ENCODE peak calls at places on chromosomes 3 and 15, in eight cellular contexts. One of them, this sample, is unnamed.

GRCh38 chr3:185081516-185081915 is 71.3 kb downstream of the C3orf70 start:
- DNase-seq in NCI-H1105 treated with DMSO at 0.1 percent for 48 hours: no peak
- DNase-seq in SK-N-DZ: no peak
- DNase-seq in SK-N-SH: no peak
- DNase-seq in GM04503: no peak
- DNase-seq in H54: no peak
- DNase-seq in endothelial cell: no peak
- DNase-seq in activated T-helper 1 cell treated with anti-CD3 and anti-CD28 coated beads, Interleukin-12 subunit alpha, Interleukin-12 subunit beta, Interleukin-2, Interleukin-4 antibody, amounts not matched to agents 30 ng/mL and 10 ng/mL and 1 ng/mL, durations not matched to agents 14 hours and 24 hours and 36 hours: no peak
- DNase-seq in this sample: peak

GRCh38 chr3:31407665-31408064 is 125.1 kb upstream of the STT3B start:
- DNase-seq in NCI-H1105 treated with DMSO at 0.1 percent for 48 hours: no peak
- DNase-seq in SK-N-DZ: no peak
- DNase-seq in SK-N-SH: no peak
- DNase-seq in GM04503: no peak
- DNase-seq in H54: no peak
- DNase-seq in endothelial cell: no peak
- DNase-seq in activated T-helper 1 cell treated with anti-CD3 and anti-CD28 coated beads, Interleukin-12 subunit alpha, Interleukin-12 subunit beta, Interleukin-2, Interleukin-4 antibody, amounts not matched to agents 30 ng/mL and 10 ng/mL and 1 ng/mL, durations not matched to agents 14 hours and 24 hours and 36 hours: no peak
- DNase-seq in this sample: no peak

GRCh38 chr15:27025411-27026051 is 54.5 kb downstream of the GABRG3 start:
- DNase-seq in NCI-H1105 treated with DMSO at 0.1 percent for 48 hours: no peak
- DNase-seq in SK-N-DZ: no peak
- DNase-seq in SK-N-SH: no peak
- DNase-seq in GM04503: no peak
- DNase-seq in H54: no peak
- DNase-seq in endothelial cell: no peak
- DNase-seq in activated T-helper 1 cell treated with anti-CD3 and anti-CD28 coated beads, Interleukin-12 subunit alpha, Interleukin-12 subunit beta, Interleukin-2, Interleukin-4 antibody, amounts not matched to agents 30 ng/mL and 10 ng/mL and 1 ng/mL, durations not matched to agents 14 hours and 24 hours and 36 hours: no peak
- DNase-seq in this sample: no peak

GRCh38 chr15:71559098-71559497 is 251.3 kb upstream of the NR2E3 start:
- DNase-seq in NCI-H1105 treated with DMSO at 0.1 percent for 48 hours: no peak
- DNase-seq in SK-N-DZ: no peak
- DNase-seq in SK-N-SH: no peak
- DNase-seq in GM04503: peak
- DNase-seq in H54: no peak
- DNase-seq in endothelial cell: no peak
- DNase-seq in activated T-helper 1 cell treated with anti-CD3 and anti-CD28 coated beads, Interleukin-12 subunit alpha, Interleukin-12 subunit beta, Interleukin-2, Interleukin-4 antibody, amounts not matched to agents 30 ng/mL and 10 ng/mL and 1 ng/mL, durations not matched to agents 14 hours and 24 hours and 36 hours: no peak
- DNase-seq in this sample: no peak

GRCh38 chr3:170584585-170585007 is 1.3 kb downstream of the SLC7A14 start:
- DNase-seq in NCI-H1105 treated with DMSO at 0.1 percent for 48 hours: no peak
- DNase-seq in SK-N-DZ: peak
- DNase-seq in SK-N-SH: peak
- DNase-seq in GM04503: no peak
- DNase-seq in H54: peak
- DNase-seq in endothelial cell: peak
- DNase-seq in activated T-helper 1 cell treated with anti-CD3 and anti-CD28 coated beads, Interleukin-12 subunit alpha, Interleukin-12 subunit beta, Interleukin-2, Interleukin-4 antibody, amounts not matched to agents 30 ng/mL and 10 ng/mL and 1 ng/mL, durations not matched to agents 14 hours and 24 hours and 36 hours: peak
- DNase-seq in this sample: peak

GRCh38 chr15:35290301-35290721 is 205.2 kb upstream of the NANOGP8 start:
- DNase-seq in NCI-H1105 treated with DMSO at 0.1 percent for 48 hours: peak
- DNase-seq in SK-N-DZ: peak
- DNase-seq in SK-N-SH: no peak
- DNase-seq in GM04503: no peak
- DNase-seq in H54: no peak
- DNase-seq in endothelial cell: no peak
- DNase-seq in activated T-helper 1 cell treated with anti-CD3 and anti-CD28 coated beads, Interleukin-12 subunit alpha, Interleukin-12 subunit beta, Interleukin-2, Interleukin-4 antibody, amounts not matched to agents 30 ng/mL and 10 ng/mL and 1 ng/mL, durations not matched to agents 14 hours and 24 hours and 36 hours: no peak
- DNase-seq in this sample: no peak

GRCh38 chr3:18199757-18200156 is 225.4 kb downstream of the SATB1 start:
- DNase-seq in NCI-H1105 treated with DMSO at 0.1 percent for 48 hours: no peak
- DNase-seq in SK-N-DZ: no peak
- DNase-seq in SK-N-SH: no peak
- DNase-seq in GM04503: no peak
- DNase-seq in H54: no peak
- DNase-seq in endothelial cell: no peak
- DNase-seq in activated T-helper 1 cell treated with anti-CD3 and anti-CD28 coated beads, Interleukin-12 subunit alpha, Interleukin-12 subunit beta, Interleukin-2, Interleukin-4 antibody, amounts not matched to agents 30 ng/mL and 10 ng/mL and 1 ng/mL, durations not matched to agents 14 hours and 24 hours and 36 hours: no peak
- DNase-seq in this sample: no peak

GRCh38 chr3:36489679-36490420 is 109.5 kb downstream of the STAC start:
- DNase-seq in NCI-H1105 treated with DMSO at 0.1 percent for 48 hours: no peak
- DNase-seq in SK-N-DZ: no peak
- DNase-seq in SK-N-SH: no peak
- DNase-seq in GM04503: no peak
- DNase-seq in H54: no peak
- DNase-seq in endothelial cell: no peak
- DNase-seq in activated T-helper 1 cell treated with anti-CD3 and anti-CD28 coated beads, Interleukin-12 subunit alpha, Interleukin-12 subunit beta, Interleukin-2, Interleukin-4 antibody, amounts not matched to agents 30 ng/mL and 10 ng/mL and 1 ng/mL, durations not matched to agents 14 hours and 24 hours and 36 hours: no peak
- DNase-seq in this sample: no peak

This sample was measured in osteoblast.